ENCODE peak calls at places on chromosomes 5 and 9, in seven cellular contexts. One of them, this sample, is unnamed.

GRCh38 chr5:131533844-131534243 is 101.2 kb downstream of the RAPGEF6 start:
- DNase-seq in HepG2: no peak
- DNase-seq in H1: no peak
- DNase-seq in K562: peak; percentile 12
- DNase-seq in SK-N-SH: no peak
- DNase-seq in HCT116: no peak
- DNase-seq in GM12878: no peak
- DNase-seq in this sample: peak; percentile 12

GRCh38 chr5:74285876-74286275 is 354.7 kb downstream of the ENC1 start:
- DNase-seq in HCT116: no peak
- DNase-seq in GM12878: no peak
- DNase-seq in SK-N-SH: no peak
- DNase-seq in K562: no peak
- DNase-seq in H1: no peak
- DNase-seq in HepG2: no peak
- DNase-seq in this sample: no peak

GRCh38 chr5:10365800-10366199 is 12.3 kb downstream of the MARCHF6 start:
- DNase-seq in K562: no peak
- DNase-seq in HCT116: no peak
- DNase-seq in HepG2: no peak
- DNase-seq in H1: no peak
- DNase-seq in GM12878: no peak
- DNase-seq in SK-N-SH: no peak
- DNase-seq in this sample: no peak

GRCh38 chr9:104286792-104287191 is 192.7 kb downstream of the SMC2 start:
- DNase-seq in H1: no peak
- DNase-seq in SK-N-SH: no peak
- DNase-seq in K562: no peak
- DNase-seq in HepG2: no peak
- DNase-seq in GM12878: no peak
- DNase-seq in HCT116: no peak
- DNase-seq in this sample: no peak

GRCh38 chr9:26331223-26331622 is 561.4 kb downstream of the CAAP1 start:
- DNase-seq in H1: no peak
- DNase-seq in GM12878: no peak
- DNase-seq in SK-N-SH: no peak
- DNase-seq in HepG2: no peak
- DNase-seq in HCT116: no peak
- DNase-seq in K562: no peak
- DNase-seq in this sample: peak; percentile 8

GRCh38 chr5:54595724-54596123 is 78.2 kb downstream of the SNX18 start:
- DNase-seq in GM12878: no peak
- DNase-seq in HCT116: no peak
- DNase-seq in H1: no peak
- DNase-seq in HepG2: no peak
- DNase-seq in K562: no peak
- DNase-seq in SK-N-SH: no peak
- DNase-seq in this sample: no peak

GRCh38 chr5:136020383-136021015 is 8.3 kb upstream of the TGFBI start:
- DNase-seq in H1: no peak
- DNase-seq in K562: peak; percentile 10
- DNase-seq in HepG2: peak; percentile 39
- DNase-seq in SK-N-SH: peak; percentile 41
- DNase-seq in GM12878: no peak
- DNase-seq in HCT116: peak; percentile 54
- DNase-seq in this sample: no peak

GRCh38 chr5:149372041-149372805 is 6.9 kb downstream of the IL17B start:
- DNase-seq in GM12878: no peak
- DNase-seq in HCT116: no peak
- DNase-seq in H1: no peak
- DNase-seq in K562: no peak
- DNase-seq in HepG2: no peak
- DNase-seq in SK-N-SH: no peak
- DNase-seq in this sample: no peak

GRCh38 chr9:69180670-69181069 is 6.6 kb downstream of the TJP2 start:
- DNase-seq in HCT116: peak; percentile 83
- DNase-seq in HepG2: peak; percentile 93
- DNase-seq in GM12878: no peak
- DNase-seq in SK-N-SH: peak; percentile 74
- DNase-seq in H1: no peak
- DNase-seq in K562: peak; percentile 84
- DNase-seq in this sample: no peak

GRCh38 chr9:136047775-136048559 is 47.1 kb downstream of the NACC2 start:
- DNase-seq in SK-N-SH: no peak
- DNase-seq in HepG2: no peak
- DNase-seq in HCT116: no peak
- DNase-seq in K562: no peak
- DNase-seq in H1: no peak
- DNase-seq in GM12878: no peak
- DNase-seq in this sample: no peak

GRCh38 chr5:95704150-95704549 is 21.4 kb upstream of the SPATA9 start:
- DNase-seq in GM12878: no peak
- DNase-seq in H1: no peak
- DNase-seq in SK-N-SH: no peak
- DNase-seq in HepG2: no peak
- DNase-seq in K562: no peak
- DNase-seq in HCT116: no peak
- DNase-seq in this sample: no peak

GRCh38 chr5:73299665-73300435 is 126.9 kb downstream of the TMEM174 start:
- DNase-seq in H1: no peak
- DNase-seq in HepG2: no peak
- DNase-seq in GM12878: no peak
- DNase-seq in SK-N-SH: peak; percentile 52
- DNase-seq in HCT116: no peak
- DNase-seq in K562: no peak
- DNase-seq in this sample: no peak

GRCh38 chr5:54220230-54221040 is 89.9 kb downstream of the ARL15 start:
- DNase-seq in HepG2: no peak
- DNase-seq in K562: no peak
- DNase-seq in HCT116: no peak
- DNase-seq in SK-N-SH: peak; percentile 6
- DNase-seq in GM12878: no peak
- DNase-seq in H1: no peak
- DNase-seq in this sample: no peak

GRCh38 chr9:36924071-36924470 is 110.0 kb downstream of the PAX5 start:
- DNase-seq in SK-N-SH: no peak
- DNase-seq in K562: no peak
- DNase-seq in HCT116: peak; percentile 87
- DNase-seq in HepG2: peak; percentile 45
- DNase-seq in GM12878: peak; percentile 30
- DNase-seq in H1: no peak
- DNase-seq in this sample: no peak

GRCh38 chr5:150318613-150319483 is 16.1 kb upstream of the ARSI start:
- DNase-seq in GM12878: no peak
- DNase-seq in HepG2: no peak
- DNase-seq in HCT116: no peak
- DNase-seq in H1: no peak
- DNase-seq in K562: no peak
- DNase-seq in SK-N-SH: no peak
- DNase-seq in this sample: no peak

GRCh38 chr5:64766105-64766504 is 2.4 kb downstream of the SREK1IP1 start:
- DNase-seq in H1: no peak
- DNase-seq in HepG2: peak; percentile 30
- DNase-seq in SK-N-SH: no peak
- DNase-seq in GM12878: no peak
- DNase-seq in K562: peak; percentile 12
- DNase-seq in HCT116: no peak
- DNase-seq in this sample: no peak

GRCh38 chr9:100099722-100100042 is 639 bp downstream of the INVS start:
- DNase-seq in K562: no peak
- DNase-seq in H1: no peak
- DNase-seq in GM12878: no peak
- DNase-seq in HCT116: peak; percentile 12
- DNase-seq in HepG2: peak; percentile 35
- DNase-seq in SK-N-SH: peak; percentile 38
- DNase-seq in this sample: no peak

GRCh38 chr9:2291980-2292704 is 277.0 kb downstream of the SMARCA2 start:
- DNase-seq in HCT116: no peak
- DNase-seq in HepG2: no peak
- DNase-seq in K562: no peak
- DNase-seq in H1: no peak
- DNase-seq in GM12878: no peak
- DNase-seq in SK-N-SH: no peak
- DNase-seq in this sample: peak; percentile 5
- TF ChIP-seq JUND in HCT116: no peak
- TF ChIP-seq JUND in HepG2: no peak
- TF ChIP-seq JUND in K562: no peak
- TF ChIP-seq JUND in H1: no peak
- TF ChIP-seq JUND in GM12878: no peak
- TF ChIP-seq JUND in SK-N-SH: no peak
- TF ChIP-seq JUND in this sample: no peak

GRCh38 chr5:35819026-35819425 is 37.7 kb upstream of the IL7R start:
- DNase-seq in K562: no peak
- DNase-seq in SK-N-SH: no peak
- DNase-seq in H1: no peak
- DNase-seq in HCT116: no peak
- DNase-seq in HepG2: peak; percentile 12
- DNase-seq in GM12878: no peak
- DNase-seq in this sample: no peak

GRCh38 chr5:35822541-35822940 is 34.1 kb upstream of the IL7R start:
- DNase-seq in H1: no peak
- DNase-seq in GM12878: no peak
- DNase-seq in HCT116: no peak
- DNase-seq in K562: no peak
- DNase-seq in HepG2: no peak
- DNase-seq in SK-N-SH: no peak
- DNase-seq in this sample: no peak

GRCh38 chr5:35819656-35820055 is 37.0 kb upstream of the IL7R start:
- DNase-seq in K562: no peak
- DNase-seq in HCT116: no peak
- DNase-seq in SK-N-SH: no peak
- DNase-seq in H1: no peak
- DNase-seq in GM12878: no peak
- DNase-seq in HepG2: no peak
- DNase-seq in this sample: no peak

GRCh38 chr5:35821513-35821912 is 35.2 kb upstream of the IL7R start:
- DNase-seq in K562: no peak
- DNase-seq in GM12878: no peak
- DNase-seq in SK-N-SH: no peak
- DNase-seq in HepG2: no peak
- DNase-seq in HCT116: no peak
- DNase-seq in H1: no peak
- DNase-seq in this sample: no peak

GRCh38 chr5:35820720-35821119 is 36.0 kb upstream of the IL7R start:
- DNase-seq in SK-N-SH: no peak
- DNase-seq in H1: no peak
- DNase-seq in GM12878: no peak
- DNase-seq in K562: no peak
- DNase-seq in HCT116: no peak
- DNase-seq in HepG2: no peak
- DNase-seq in this sample: no peak
- TF ChIP-seq JUND in SK-N-SH: no peak
- TF ChIP-seq JUND in H1: no peak
- TF ChIP-seq JUND in GM12878: no peak
- TF ChIP-seq JUND in K562: no peak
- TF ChIP-seq JUND in HCT116: no peak
- TF ChIP-seq JUND in HepG2: no peak
- TF ChIP-seq JUND in this sample: no peak

DNA sequence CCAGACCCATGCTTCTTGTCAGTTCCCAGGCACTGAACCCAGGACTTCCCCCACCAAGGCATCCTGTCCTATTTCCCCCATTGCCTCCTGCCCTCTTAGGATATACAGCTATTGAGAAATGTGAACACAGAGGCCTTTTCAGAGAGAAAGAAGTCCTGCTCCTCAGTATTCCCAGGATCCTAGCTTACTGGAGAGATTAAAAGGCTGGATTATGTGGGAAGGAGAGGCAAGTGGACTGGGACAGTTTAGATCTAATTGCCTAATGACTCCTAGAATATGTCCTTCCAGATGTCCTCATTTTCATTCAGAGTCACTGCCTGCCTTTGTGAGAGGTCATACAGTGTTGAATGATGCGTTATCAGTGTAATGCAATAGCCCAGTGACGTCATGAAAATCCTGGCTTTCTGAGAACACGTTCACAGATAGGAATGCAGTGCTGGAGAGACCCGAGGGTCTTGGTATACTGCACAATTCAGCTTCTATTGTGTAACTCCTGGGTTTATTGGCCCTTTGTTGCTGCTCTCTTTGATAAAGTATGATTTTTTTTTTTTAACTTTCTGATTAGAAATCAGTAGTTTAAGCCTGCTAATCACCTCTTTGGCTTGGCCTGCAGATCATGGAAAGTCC is 26.2 kb downstream of the WWC1 start:
- DNase-seq in GM12878: no peak
- DNase-seq in SK-N-SH: peak; percentile 74
- DNase-seq in HCT116: peak; percentile 82
- DNase-seq in HepG2: peak; percentile 92
- DNase-seq in K562: peak; percentile 31
- DNase-seq in H1: no peak
- DNase-seq in this sample: no peak
- TF ChIP-seq JUND in GM12878: no peak
- TF ChIP-seq JUND in SK-N-SH: peak; percentile 88
- TF ChIP-seq JUND in HCT116: peak; percentile 66
- TF ChIP-seq JUND in HepG2: no peak
- TF ChIP-seq JUND in K562: peak; percentile 81
- TF ChIP-seq JUND in H1: no peak
- TF ChIP-seq JUND in this sample: no peak

GRCh38 chr9:84827248-84827786 is 157.8 kb downstream of the NTRK2 start:
- DNase-seq in SK-N-SH: no peak
- DNase-seq in HepG2: no peak
- DNase-seq in H1: no peak
- DNase-seq in K562: no peak
- DNase-seq in HCT116: no peak
- DNase-seq in GM12878: no peak
- DNase-seq in this sample: no peak

GRCh38 chr9:84832453-84832852 is 162.9 kb downstream of the NTRK2 start:
- DNase-seq in HepG2: no peak
- DNase-seq in GM12878: no peak
- DNase-seq in H1: no peak
- DNase-seq in SK-N-SH: no peak
- DNase-seq in HCT116: no peak
- DNase-seq in K562: no peak
- DNase-seq in this sample: no peak

GRCh38 chr9:84828101-84828500 is 158.6 kb downstream of the NTRK2 start:
- DNase-seq in HCT116: no peak
- DNase-seq in K562: no peak
- DNase-seq in HepG2: no peak
- DNase-seq in GM12878: no peak
- DNase-seq in SK-N-SH: no peak
- DNase-seq in H1: no peak
- DNase-seq in this sample: no peak

DNA sequence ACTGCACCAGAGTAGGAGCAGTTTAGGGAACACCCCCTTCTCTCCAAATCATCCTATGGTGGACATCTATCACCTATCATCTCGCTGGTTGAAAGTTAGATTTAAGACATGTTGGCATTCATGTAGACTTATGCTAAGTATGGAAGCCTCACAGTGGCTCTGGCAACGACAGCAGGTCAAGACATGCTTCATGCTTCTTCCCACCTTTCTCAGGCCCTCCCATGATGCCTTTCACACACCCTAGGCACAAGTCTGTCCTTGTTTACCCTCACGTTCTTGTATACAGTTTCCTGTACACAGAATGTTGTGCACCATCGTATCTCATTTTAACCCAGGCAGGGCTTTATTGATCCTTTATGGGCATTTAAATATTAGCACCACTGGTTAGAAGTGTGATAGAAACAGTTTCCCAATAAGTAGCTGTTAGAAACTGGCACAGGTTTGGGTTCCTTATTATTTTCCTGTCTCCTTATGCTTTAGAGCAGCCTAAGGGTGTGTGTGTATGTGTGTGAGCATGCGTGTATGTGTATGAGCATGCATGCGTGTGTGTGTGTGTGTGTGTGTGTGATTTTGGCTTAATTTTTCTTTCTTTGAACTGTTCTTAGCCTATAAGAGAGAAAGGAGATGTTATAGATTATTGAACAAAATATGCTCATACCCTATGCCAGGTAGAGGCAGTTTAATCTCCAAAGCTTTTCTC is 160.6 kb downstream of the NTRK2 start:
- DNase-seq in HepG2: no peak
- DNase-seq in H1: no peak
- DNase-seq in SK-N-SH: no peak
- DNase-seq in K562: no peak
- DNase-seq in GM12878: no peak
- DNase-seq in HCT116: no peak
- DNase-seq in this sample: no peak
- TF ChIP-seq JUND in HepG2: no peak
- TF ChIP-seq JUND in H1: no peak
- TF ChIP-seq JUND in SK-N-SH: no peak
- TF ChIP-seq JUND in K562: no peak
- TF ChIP-seq JUND in GM12878: no peak
- TF ChIP-seq JUND in HCT116: no peak
- TF ChIP-seq JUND in this sample: no peak

This sample was measured in T47D.